ENCODE peak calls at places on chromosomes 3 and 15, in four cellular contexts. T is cardiac fibroblast, D is breast epithelium, Q is GM23338. J is an unnamed sample.

GRCh38 chr3:150975096-150975991 is 2.8 kb upstream of the CLRN1 start:
- DNase-seq in T (no peak), D (no peak), Q (no peak), J (no peak)

GRCh38 chr15:38069001-38069400 is 134.6 kb downstream of the TMCO5A start:
- DNase-seq in T (peak), D (no peak), Q (no peak), J (no peak)

GRCh38 chr3:119294402-119294888 is 262 bp downstream of the ARHGAP31 start:
- DNase-seq in T (no peak), D (peak), Q (no peak), J (no peak)

GRCh38 chr3:128366136-128366535 is 100.6 kb downstream of the DNAJB8 start:
- DNase-seq in T (no peak), D (no peak), Q (no peak), J (no peak)

GRCh38 chr15:63887630-63888029 is 53.9 kb upstream of the HERC1 start:
- DNase-seq in T (no peak), D (no peak), Q (no peak), J (no peak)

GRCh38 chr3:101940521-101940992 is 91.2 kb downstream of the NFKBIZ start:
- DNase-seq in T (peak), D (no peak), Q (peak), J (no peak)

GRCh38 chr3:47523310-47524073 is 10.0 kb upstream of the ELP6 start:
- DNase-seq in T (no peak), D (no peak), Q (no peak), J (no peak)

GRCh38 chr15:77986891-77987764 is 90.4 kb downstream of the TBC1D2B start:
- DNase-seq in T (no peak), D (no peak), Q (peak), J (no peak)

GRCh38 chr3:29759443-29760033 is 478.7 kb downstream of the RBMS3 start:
- DNase-seq in T (peak), D (no peak), Q (no peak), J (no peak)

DNA sequence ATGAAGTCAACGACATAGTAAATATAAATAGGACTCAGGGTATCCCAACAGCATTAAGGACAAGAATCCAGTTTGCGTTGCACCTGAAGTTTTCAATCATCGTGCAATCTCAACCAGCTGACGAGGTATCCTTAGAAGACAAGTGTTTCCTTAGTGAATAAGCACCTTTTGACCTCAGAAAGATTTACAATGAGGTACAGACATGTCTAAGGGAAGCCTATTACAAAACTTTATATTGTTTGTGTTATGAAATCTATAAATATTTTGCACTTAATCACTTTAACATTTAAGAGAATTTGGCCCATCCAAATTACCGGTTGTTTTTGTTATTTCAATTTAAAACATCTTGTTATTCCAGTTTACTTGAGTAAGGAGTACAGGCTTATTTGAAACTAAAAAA is 64.9 kb upstream of the PRICKLE2 start:
- DNase-seq in T (no peak), D (no peak), Q (no peak), J (no peak)
- TF ChIP-seq CTCF in T (no peak), D (no peak), Q (no peak), J (no peak)

DNA sequence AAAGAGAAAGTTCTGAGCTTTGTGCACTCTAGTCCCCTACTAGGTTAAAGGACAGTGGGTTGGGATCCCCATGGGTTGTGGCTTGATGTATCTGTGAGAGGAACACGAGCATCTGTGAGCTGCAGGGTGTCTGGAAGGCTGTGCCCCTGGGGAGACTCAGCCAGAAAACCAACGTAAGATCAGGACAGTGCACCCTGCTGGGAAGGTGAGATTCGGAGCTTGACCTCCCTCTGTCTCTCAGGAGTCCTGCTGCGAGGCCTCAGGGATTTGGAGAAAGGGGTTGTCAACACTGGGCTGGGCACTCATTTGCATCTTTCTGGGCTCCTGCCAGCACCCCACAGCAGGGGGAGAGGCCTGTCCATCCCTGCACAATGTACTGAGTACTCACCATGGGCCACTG is 15.2 kb downstream of the ANKRD63 start:
- DNase-seq in T (no peak), D (no peak), Q (no peak), J (no peak)
- TF ChIP-seq CTCF in T (no peak), D (no peak), Q (no peak), J (no peak)

GRCh38 chr3:120506828-120507774 is 56.3 kb upstream of the FSTL1 start:
- DNase-seq in T (peak), D (no peak), Q (peak), J (no peak)
- TF ChIP-seq CTCF in T (peak), D (peak), Q (peak), J (no peak)

DNA sequence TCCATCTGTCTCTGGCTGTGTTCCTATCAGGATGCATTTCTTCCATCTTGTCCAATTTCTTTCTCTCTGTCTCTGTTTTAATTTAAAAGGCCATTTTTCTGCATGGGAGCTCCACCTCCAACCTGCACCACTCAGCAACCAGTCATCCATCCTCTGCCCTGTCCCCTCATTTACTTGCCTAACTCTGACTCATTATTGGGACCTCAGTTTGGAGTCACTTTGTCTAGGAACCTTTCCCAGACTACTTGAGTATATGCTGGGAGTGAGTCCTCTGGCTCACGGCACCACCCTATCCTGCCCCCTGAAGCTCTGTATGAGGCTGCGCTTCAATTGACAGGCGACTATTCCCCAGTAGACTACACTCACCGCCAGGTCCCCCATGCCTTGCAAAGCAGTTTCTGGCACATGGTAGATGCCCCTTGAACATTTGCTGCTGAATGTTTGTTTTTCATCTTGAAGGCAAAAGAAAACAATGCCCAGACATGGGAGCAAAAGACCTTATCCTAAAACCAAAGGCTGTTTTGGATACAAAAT is 513.3 kb upstream of the CFAP20DC start:
- DNase-seq in T (no peak), D (no peak), Q (no peak), J (no peak)
- TF ChIP-seq CTCF in T (no peak), D (no peak), Q (no peak), J (no peak)

GRCh38 chr3:196632033-196632751 is 7.3 kb upstream of the NRROS start:
- DNase-seq in T (peak), D (peak), Q (peak), J (no peak)
- TF ChIP-seq CTCF in T (peak), D (no peak), Q (peak), J (no peak)

DNA sequence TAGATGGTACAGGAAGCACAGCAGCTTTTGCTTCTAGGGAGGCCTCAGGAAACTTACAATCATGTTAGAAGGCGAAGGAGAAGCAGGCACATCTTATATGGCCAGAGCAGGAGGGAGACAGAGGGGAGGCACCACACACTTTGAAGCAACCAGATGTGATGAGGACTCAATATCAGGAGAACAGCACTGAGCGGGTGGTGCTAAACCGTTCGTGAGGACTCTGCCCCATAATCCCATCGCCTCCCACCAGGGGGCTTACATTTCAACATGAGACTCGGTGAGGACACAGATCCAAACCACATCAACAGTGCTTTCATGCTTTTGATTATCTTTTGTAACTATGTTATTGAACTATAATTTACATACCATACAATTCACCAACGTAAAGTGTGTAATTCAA is 7.6 kb upstream of the TMEM44 start:
- DNase-seq in T (peak), D (no peak), Q (peak), J (no peak)
- TF ChIP-seq CTCF in T (peak), D (no peak), Q (peak), J (no peak)

GRCh38 chr15:43081283-43081682 is 24.6 kb downstream of the UBR1 start:
- DNase-seq in T (no peak), D (no peak), Q (no peak), J (no peak)
- TF ChIP-seq CTCF in T (no peak), D (no peak), Q (no peak), J (no peak)

GRCh38 chr3:152910211-152910610 is 75.3 kb downstream of the P2RY1 start:
- DNase-seq in T (peak), D (no peak), Q (peak), J (no peak)
- TF ChIP-seq CTCF in T (no peak), D (no peak), Q (peak), J (no peak)

J was measured in omental fat pad.